ENCODE peak calls at places on chromosome 10, in ten cellular contexts. G is astrocyte; Y is dorsolateral prefrontal cortex; U is adrenal gland; O is esophagus squamous epithelium; J is CD8-positive, alpha-beta T cell; H is naive thymus-derived CD4-positive, alpha-beta T cell; B is kidney; V is tibial nerve; F is endothelial cell of umbilical vein. K is an unnamed sample.

GRCh38 chr10:131123496-131123895 is 188.0 kb downstream of the TCERG1L start:
- DNase-seq in V (no peak), Y (no peak), B (peak), H (no peak), O (no peak), J (no peak), U (no peak), G (no peak), F (no peak), K (no peak)

GRCh38 chr10:7027913-7028808 is 382.7 kb downstream of the SFMBT2 start:
- DNase-seq in U (no peak), B (no peak), H (no peak), V (no peak), G (peak), F (no peak), J (no peak), O (no peak), Y (no peak), K (no peak)

GRCh38 chr10:26725837-26726727 is 28.6 kb downstream of the PDSS1 start:
- DNase-seq in Y (peak), V (peak), J (peak), F (peak), U (peak), O (no peak), G (peak), H (peak), B (peak), K (no peak)

GRCh38 chr10:86017841-86018734 is 348.5 kb downstream of the GRID1 start:
- DNase-seq in G (no peak), U (no peak), B (no peak), Y (peak), F (no peak), O (no peak), J (no peak), V (no peak), H (no peak), K (no peak)

GRCh38 chr10:48579251-48579960 is 25.5 kb downstream of the ARHGAP22 start:
- DNase-seq in H (no peak), J (no peak), Y (no peak), U (no peak), F (no peak), V (no peak), O (no peak), G (peak), B (no peak), K (no peak)

GRCh38 chr10:103828587-103829186 is 26.7 kb downstream of the SH3PXD2A start:
- DNase-seq in G (no peak), B (no peak), V (no peak), Y (peak), O (no peak), U (no peak), F (no peak), J (no peak), H (no peak), K (no peak)

GRCh38 chr10:114374141-114374791 is 30.0 kb downstream of the AFAP1L2 start:
- DNase-seq in Y (no peak), B (peak), U (peak), J (no peak), G (no peak), O (no peak), V (peak), H (no peak), F (peak), K (no peak)

GRCh38 chr10:29730969-29731368 is 96.2 kb upstream of the SVIL start:
- DNase-seq in B (no peak), G (no peak), F (no peak), Y (no peak), H (no peak), U (no peak), V (no peak), J (no peak), O (no peak), K (no peak)

GRCh38 chr10:43091846-43092245 is 15.0 kb downstream of the RET start:
- DNase-seq in B (no peak), H (no peak), J (no peak), O (no peak), Y (no peak), U (no peak), V (no peak), G (no peak), F (no peak), K (no peak)

GRCh38 chr10:9227679-9228365 is 1173.3 kb downstream of the GATA3 start:
- DNase-seq in G (no peak), J (no peak), U (no peak), Y (no peak), B (no peak), H (no peak), F (no peak), O (no peak), V (no peak), K (no peak)

GRCh38 chr10:19917756-19918478 is 101.7 kb downstream of the PLXDC2 start:
- DNase-seq in J (no peak), Y (no peak), H (no peak), G (peak), F (no peak), U (no peak), V (no peak), O (no peak), B (no peak), K (no peak)

GRCh38 chr10:121437596-121437995 is 160.6 kb downstream of the FGFR2 start:
- DNase-seq in V (no peak), G (no peak), O (no peak), H (no peak), F (no peak), U (peak), Y (peak), B (no peak), J (no peak), K (peak)

GRCh38 chr10:91880310-91880709 is 29.0 kb downstream of the FGFBP3 start:
- DNase-seq in H (no peak), O (no peak), Y (no peak), F (no peak), U (no peak), B (no peak), G (no peak), V (no peak), J (no peak), K (no peak)

GRCh38 chr10:119713744-119714483 is 11.9 kb upstream of the INPP5F start:
- DNase-seq in O (no peak), H (no peak), J (no peak), Y (no peak), V (no peak), G (no peak), F (no peak), B (no peak), U (no peak), K (no peak)

GRCh38 chr10:4740471-4740870 is 85.5 kb upstream of the AKR1E2 start:
- DNase-seq in V (no peak), B (no peak), F (no peak), G (no peak), J (no peak), Y (no peak), O (no peak), H (no peak), U (no peak), K (no peak)

GRCh38 chr10:69124558-69125121 is 662 bp downstream of the VPS26A start:
- DNase-seq in B (no peak), V (no peak), J (peak), O (no peak), U (peak), H (peak), Y (no peak), G (peak), F (peak), K (peak)

GRCh38 chr10:70348228-70348850 is 34.1 kb downstream of the LRRC20 start:
- DNase-seq in Y (no peak), H (peak), B (no peak), O (no peak), J (peak), F (peak), V (peak), U (no peak), G (no peak), K (no peak)

GRCh38 chr10:51092402-51092801 is 18.1 kb downstream of the PRKG1 start:
- DNase-seq in Y (peak), H (no peak), G (peak), U (peak), F (no peak), B (peak), O (no peak), J (no peak), V (peak), K (peak)

GRCh38 chr10:49608925-49609282 is 1.2 kb upstream of the SLC18A3 start:
- DNase-seq in J (no peak), G (no peak), H (no peak), U (no peak), B (no peak), Y (peak), V (no peak), O (no peak), F (no peak), K (no peak)

GRCh38 chr10:133422223-133422820 is 2.1 kb downstream of the SPRN start:
- DNase-seq in H (no peak), G (no peak), J (no peak), U (no peak), V (no peak), F (no peak), Y (no peak), B (no peak), O (no peak), K (no peak)

GRCh38 chr10:5599613-5600520 is 66.5 kb downstream of the ASB13 start:
- DNase-seq in B (peak), G (no peak), U (no peak), O (no peak), Y (no peak), J (no peak), H (no peak), F (no peak), V (no peak), K (no peak)

GRCh38 chr10:124596914-124597676 is 135.5 kb downstream of the LHPP start:
- DNase-seq in B (peak), Y (peak), O (no peak), U (no peak), H (no peak), V (no peak), J (no peak), G (no peak), F (no peak), K (no peak)

GRCh38 chr10:124597677-124598165 is 136.1 kb downstream of the LHPP start:
- DNase-seq in H (no peak), F (no peak), B (peak), O (no peak), G (no peak), V (no peak), J (no peak), U (no peak), Y (peak), K (no peak)

GRCh38 chr10:124595143-124595883 is 133.7 kb downstream of the LHPP start:
- DNase-seq in G (no peak), J (no peak), F (no peak), Y (no peak), O (no peak), B (peak), U (peak), H (no peak), V (no peak), K (no peak)

GRCh38 chr10:124598196-124598595 is 136.6 kb downstream of the LHPP start:
- DNase-seq in F (no peak), U (no peak), Y (no peak), H (no peak), V (no peak), J (no peak), B (peak), O (no peak), G (no peak), K (no peak)

DNA sequence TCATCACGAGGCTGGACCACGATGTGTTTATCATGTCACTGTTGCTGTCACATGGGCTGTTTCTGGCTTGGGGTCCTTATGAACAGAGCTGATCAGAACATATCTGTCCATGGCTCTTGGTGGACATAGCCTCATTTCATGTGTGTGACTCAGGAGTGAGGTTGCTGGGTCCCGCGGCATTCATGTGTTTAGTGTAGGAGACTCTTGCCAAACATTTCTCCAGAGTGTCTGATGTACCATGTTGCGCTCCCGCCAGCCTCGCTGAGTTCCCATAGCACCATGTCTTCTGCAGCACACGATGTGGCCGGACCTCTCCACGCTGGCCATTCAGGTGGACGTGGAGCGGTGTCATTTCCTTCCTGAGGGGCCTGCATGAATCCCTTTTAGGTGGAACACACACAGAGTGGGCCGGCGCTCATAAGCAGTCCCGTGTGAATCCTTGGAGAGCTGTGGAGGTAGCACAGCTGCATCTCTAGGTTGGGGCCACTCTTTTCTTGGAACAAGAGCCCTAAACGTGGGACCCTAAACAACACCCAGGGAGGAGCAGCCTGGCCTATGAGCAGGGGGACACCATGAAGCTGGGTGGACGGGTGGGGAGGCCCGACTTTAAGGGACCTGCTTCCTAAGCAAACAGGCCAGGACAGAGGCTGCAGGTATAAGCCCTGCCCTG is 134.6 kb downstream of the LHPP start:
- DNase-seq in F (no peak), U (no peak), G (no peak), Y (no peak), O (no peak), J (no peak), V (no peak), B (peak), H (no peak), K (no peak)
- H3K27ac ChIP-seq in F (no peak), U (no peak), G (no peak), Y (no peak), O (no peak), J (no peak), V (no peak), B (no peak), H (no peak), K (no peak)

DNA sequence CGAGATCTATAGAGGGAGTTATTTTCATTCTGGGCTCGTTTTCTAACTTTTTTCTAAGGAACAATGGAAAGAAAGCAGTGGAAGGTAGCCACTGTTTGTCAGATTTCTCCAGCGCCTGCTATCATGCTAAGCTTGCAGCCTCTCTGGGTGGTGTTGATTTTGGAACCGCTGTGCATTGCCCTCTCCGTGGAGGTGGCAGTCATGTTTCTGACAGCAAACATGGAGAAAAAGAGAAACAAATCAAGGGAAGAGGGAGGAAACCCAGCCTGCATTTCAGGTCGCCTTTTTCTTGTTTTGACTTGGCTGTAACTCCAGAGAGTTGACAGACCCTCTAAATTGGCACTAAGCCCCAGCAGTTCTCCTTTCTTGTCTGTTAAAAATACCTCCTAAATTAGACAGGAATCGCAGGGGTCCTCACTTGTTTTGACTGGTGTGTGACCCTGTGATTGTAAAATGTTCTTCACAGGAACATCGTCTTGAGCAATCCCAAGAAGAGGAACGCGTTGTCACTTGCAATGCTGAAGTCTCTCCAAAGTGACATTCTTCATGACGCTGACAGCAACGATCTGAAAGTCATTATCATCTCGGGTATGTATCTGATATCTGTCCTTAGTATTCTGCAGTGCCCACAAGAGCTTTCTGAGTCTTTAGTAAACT is 4.8 kb downstream of the ECHDC3 start:
- DNase-seq in U (no peak), O (no peak), B (no peak), H (no peak), J (no peak), G (no peak), F (peak), V (peak), Y (no peak), K (no peak)
- H3K27ac ChIP-seq in U (no peak), O (no peak), B (no peak), H (no peak), J (no peak), G (no peak), F (no peak), V (no peak), Y (peak), K (no peak)

DNA sequence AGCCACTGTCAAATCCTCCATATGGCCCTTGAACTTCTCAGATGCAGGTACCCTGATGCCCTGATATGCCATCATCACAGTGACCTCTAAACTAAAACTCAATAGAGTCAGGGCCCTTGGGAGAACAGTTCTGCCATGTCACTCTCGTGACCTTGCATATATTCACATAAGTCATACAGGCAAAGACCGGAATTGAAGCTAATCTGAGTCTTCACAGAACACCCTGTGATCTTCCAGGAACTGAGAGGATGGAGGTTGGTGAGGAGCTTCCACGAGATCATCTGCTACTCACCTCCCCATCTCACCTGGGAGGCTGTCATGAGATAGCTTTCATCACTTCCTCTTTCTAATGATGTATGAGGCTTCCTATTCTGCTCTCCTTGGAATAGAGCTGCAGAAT is 228.7 kb upstream of the CCDC6 start:
- DNase-seq in B (no peak), V (no peak), G (no peak), Y (no peak), F (no peak), U (no peak), O (no peak), H (no peak), J (no peak), K (no peak)
- H3K27ac ChIP-seq in B (no peak), V (no peak), G (no peak), Y (no peak), F (no peak), U (no peak), O (no peak), H (no peak), J (no peak), K (no peak)

GRCh38 chr10:72259491-72260214 is 14.1 kb upstream of the DDIT4 start:
- DNase-seq in B (no peak), V (no peak), U (peak), Y (no peak), G (peak), F (no peak), J (no peak), H (no peak), O (no peak), K (no peak)
- H3K27ac ChIP-seq in B (peak), V (peak), U (peak), Y (peak), G (no peak), F (no peak), J (peak), H (peak), O (peak), K (peak)

GRCh38 chr10:17506859-17507471 is 52.6 kb upstream of the ST8SIA6 start:
- DNase-seq in J (no peak), Y (no peak), O (no peak), U (no peak), B (no peak), V (no peak), F (no peak), G (no peak), H (no peak), K (no peak)
- H3K27ac ChIP-seq in J (no peak), Y (no peak), O (no peak), U (no peak), B (no peak), V (no peak), F (no peak), G (no peak), H (peak), K (no peak)

DNA sequence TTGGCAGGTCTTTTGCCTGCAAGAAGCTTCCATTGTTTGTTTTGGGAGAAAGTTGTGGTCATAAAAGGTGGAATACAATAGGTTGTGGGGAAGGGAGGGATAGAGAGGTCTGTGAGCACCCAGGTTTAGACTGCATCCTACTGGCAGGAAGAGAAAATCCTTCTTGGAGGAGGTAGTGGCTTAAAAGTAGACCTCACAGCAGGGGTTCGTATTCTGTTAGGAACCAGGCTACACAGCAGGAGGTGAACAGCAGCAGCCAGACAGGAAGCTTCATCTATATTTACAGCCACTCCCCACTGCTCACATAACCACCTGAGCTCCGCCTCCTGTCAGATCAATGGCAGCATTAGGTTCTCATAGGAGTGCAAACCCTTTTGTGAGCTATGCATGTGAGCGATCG is 245.3 kb downstream of the NSUN6 start:
- DNase-seq in V (no peak), Y (no peak), G (no peak), B (no peak), F (no peak), O (no peak), J (no peak), U (no peak), H (no peak), K (no peak)
- H3K27ac ChIP-seq in V (no peak), Y (no peak), G (no peak), B (no peak), F (no peak), O (no peak), J (no peak), U (no peak), H (no peak), K (no peak)

GRCh38 chr10:100347568-100348195 is 649 bp downstream of the SCD start:
- DNase-seq in H (no peak), F (no peak), G (no peak), B (no peak), V (no peak), U (peak), Y (no peak), O (no peak), J (no peak), K (peak)
- H3K27ac ChIP-seq in H (no peak), F (peak), G (peak), B (no peak), V (peak), U (no peak), Y (peak), O (no peak), J (no peak), K (peak)

GRCh38 chr10:33612551-33612950 is 278.1 kb upstream of the NRP1 start:
- DNase-seq in B (no peak), U (no peak), Y (no peak), O (no peak), V (peak), G (peak), J (no peak), F (no peak), H (no peak), K (no peak)
- H3K27ac ChIP-seq in B (peak), U (no peak), Y (no peak), O (peak), V (no peak), G (no peak), J (no peak), F (no peak), H (no peak), K (no peak)